ENCODE peak calls at places on chromosomes 11 and 22, in four cellular contexts. One of them, this sample, is unnamed.
A peak's percentile ranks its signal among the peaks of the same experiment; 100 is the strongest.

GRCh38 chr22:42500836-42501179 is 18.8 kb downstream of the RRP7A start:
- DNase-seq in pancreas: peak; percentile 47
- DNase-seq in heart right ventricle: no peak
- DNase-seq in tibial artery: no peak
- DNase-seq in this sample: no peak

GRCh38 chr22:27628341-27628740 is 173.2 kb downstream of the MN1 start:
- DNase-seq in pancreas: no peak
- DNase-seq in heart right ventricle: no peak
- DNase-seq in tibial artery: no peak
- DNase-seq in this sample: no peak

GRCh38 chr11:11074686-11075370 is 217.0 kb upstream of the ZBED5 start:
- DNase-seq in pancreas: no peak
- DNase-seq in heart right ventricle: no peak
- DNase-seq in tibial artery: no peak
- DNase-seq in this sample: peak; percentile 55

GRCh38 chr11:119377112-119377901 is 4.2 kb downstream of the USP2 start:
- DNase-seq in pancreas: no peak
- DNase-seq in heart right ventricle: no peak
- DNase-seq in tibial artery: no peak
- DNase-seq in this sample: no peak

GRCh38 chr11:1888811-1889526 is 2.7 kb downstream of the PRR33 start:
- DNase-seq in pancreas: no peak
- DNase-seq in heart right ventricle: peak; percentile 50
- DNase-seq in tibial artery: no peak
- DNase-seq in this sample: no peak

GRCh38 chr11:110600322-110600721 is 111.9 kb downstream of the ARHGAP20 start:
- DNase-seq in pancreas: no peak
- DNase-seq in heart right ventricle: no peak
- DNase-seq in tibial artery: no peak
- DNase-seq in this sample: no peak

GRCh38 chr11:114625294-114625693 is 29.7 kb upstream of the NXPE4 start:
- DNase-seq in pancreas: no peak
- DNase-seq in heart right ventricle: no peak
- DNase-seq in tibial artery: no peak
- DNase-seq in this sample: no peak

GRCh38 chr11:93522448-93522847 is 20.7 kb downstream of the SMCO4 start:
- DNase-seq in pancreas: no peak
- DNase-seq in heart right ventricle: no peak
- DNase-seq in tibial artery: no peak
- DNase-seq in this sample: no peak

GRCh38 chr22:31346255-31346732 is at the start of gene PATZ1:
- DNase-seq in pancreas: peak; percentile 80
- DNase-seq in heart right ventricle: no peak
- DNase-seq in tibial artery: peak; percentile 78
- DNase-seq in this sample: no peak

GRCh38 chr11:28838741-28839140 is 730.6 kb downstream of the METTL15 start:
- DNase-seq in pancreas: no peak
- DNase-seq in heart right ventricle: no peak
- DNase-seq in tibial artery: no peak
- DNase-seq in this sample: no peak

GRCh38 chr11:2515401-2516275 is 70.8 kb downstream of the KCNQ1 start:
- DNase-seq in pancreas: peak; percentile 12
- DNase-seq in heart right ventricle: peak; percentile 15
- DNase-seq in tibial artery: peak; percentile 15
- DNase-seq in this sample: no peak

GRCh38 chr22:28146401-28147304 is 227.6 kb upstream of the PITPNB start:
- DNase-seq in pancreas: no peak
- DNase-seq in heart right ventricle: no peak
- DNase-seq in tibial artery: no peak
- DNase-seq in this sample: no peak

GRCh38 chr11:12189543-12190235 is 79.3 kb downstream of the MICAL2 start:
- DNase-seq in pancreas: no peak
- DNase-seq in heart right ventricle: no peak
- DNase-seq in tibial artery: no peak
- DNase-seq in this sample: no peak

GRCh38 chr11:130486981-130487380 is 38.5 kb downstream of the ADAMTS15 start:
- DNase-seq in pancreas: no peak
- DNase-seq in heart right ventricle: peak; percentile 20
- DNase-seq in tibial artery: no peak
- DNase-seq in this sample: peak; percentile 83

GRCh38 chr11:130689222-130689908 is 226.9 kb downstream of the SNX19 start:
- DNase-seq in pancreas: no peak
- DNase-seq in heart right ventricle: no peak
- DNase-seq in tibial artery: no peak
- DNase-seq in this sample: peak; percentile 45

GRCh38 chr11:6259638-6260019 is at the start of gene CCKBR:
- DNase-seq in pancreas: peak; percentile 72
- DNase-seq in heart right ventricle: no peak
- DNase-seq in tibial artery: no peak
- DNase-seq in this sample: no peak

GRCh38 chr11:97364047-97364446 is 974.2 kb downstream of the JRKL start:
- DNase-seq in pancreas: no peak
- DNase-seq in heart right ventricle: no peak
- DNase-seq in tibial artery: no peak
- DNase-seq in this sample: no peak

GRCh38 chr11:38089728-38090127 is 1491.7 kb upstream of the RAG2 start:
- DNase-seq in pancreas: no peak
- DNase-seq in heart right ventricle: no peak
- DNase-seq in tibial artery: no peak
- DNase-seq in this sample: no peak

GRCh38 chr22:46931414-46931813 is 169.0 kb downstream of the TBC1D22A start:
- DNase-seq in pancreas: no peak
- DNase-seq in heart right ventricle: no peak
- DNase-seq in tibial artery: no peak
- DNase-seq in this sample: no peak

GRCh38 chr22:27718186-27719032 is 83.1 kb downstream of the MN1 start:
- DNase-seq in pancreas: no peak
- DNase-seq in heart right ventricle: peak; percentile 66
- DNase-seq in tibial artery: peak; percentile 77
- DNase-seq in this sample: peak; percentile 95

GRCh38 chr11:65433657-65434056 is 11.1 kb downstream of the NEAT1 start:
- DNase-seq in pancreas: no peak
- DNase-seq in heart right ventricle: no peak
- DNase-seq in tibial artery: no peak
- DNase-seq in this sample: no peak

GRCh38 chr11:133746663-133747306 is 98.5 kb downstream of the SPATA19 start:
- DNase-seq in pancreas: no peak
- DNase-seq in heart right ventricle: no peak
- DNase-seq in tibial artery: no peak
- DNase-seq in this sample: peak; percentile 72

GRCh38 chr11:79244805-79245197 is 196.0 kb downstream of the TENM4 start:
- DNase-seq in pancreas: no peak
- DNase-seq in heart right ventricle: no peak
- DNase-seq in tibial artery: no peak
- DNase-seq in this sample: no peak

GRCh38 chr11:70203749-70204465 is 811 bp downstream of the FADD start:
- DNase-seq in pancreas: peak; percentile 60
- DNase-seq in heart right ventricle: no peak
- DNase-seq in tibial artery: peak; percentile 62
- DNase-seq in this sample: no peak

GRCh38 chr11:121163658-121164308 is 62.7 kb downstream of the TECTA start:
- DNase-seq in pancreas: no peak
- DNase-seq in heart right ventricle: no peak
- DNase-seq in tibial artery: no peak
- DNase-seq in this sample: peak; percentile 47

GRCh38 chr11:70333206-70333605 is 62.7 kb downstream of the PPFIA1 start:
- DNase-seq in pancreas: no peak
- DNase-seq in heart right ventricle: no peak
- DNase-seq in tibial artery: no peak
- DNase-seq in this sample: no peak

GRCh38 chr11:79461144-79461543 is 20.3 kb upstream of the TENM4 start:
- DNase-seq in pancreas: no peak
- DNase-seq in heart right ventricle: no peak
- DNase-seq in tibial artery: no peak
- DNase-seq in this sample: peak; percentile 78

GRCh38 chr11:86668929-86669328 is 3.5 kb downstream of the ME3 start:
- DNase-seq in pancreas: no peak
- DNase-seq in heart right ventricle: no peak
- DNase-seq in tibial artery: no peak
- DNase-seq in this sample: no peak

GRCh38 chr11:27372159-27372558 is 9.1 kb upstream of the CCDC34 start:
- DNase-seq in pancreas: no peak
- DNase-seq in heart right ventricle: no peak
- DNase-seq in tibial artery: no peak
- DNase-seq in this sample: no peak

GRCh38 chr22:37242395-37242918 is 1.6 kb downstream of the RAC2 start:
- DNase-seq in pancreas: peak; percentile 55
- DNase-seq in heart right ventricle: peak; percentile 43
- DNase-seq in tibial artery: peak; percentile 54
- DNase-seq in this sample: peak; percentile 94

GRCh38 chr11:79439893-79440450 is 858 bp downstream of the TENM4 start:
- DNase-seq in pancreas: peak; percentile 23
- DNase-seq in heart right ventricle: no peak
- DNase-seq in tibial artery: peak; percentile 24
- DNase-seq in this sample: no peak

GRCh38 chr11:3058753-3059664 is 1.8 kb upstream of the CARS1 start:
- DNase-seq in pancreas: no peak
- DNase-seq in heart right ventricle: no peak
- DNase-seq in tibial artery: peak; percentile 57
- DNase-seq in this sample: no peak

GRCh38 chr22:49752598-49753091 is 75.0 kb downstream of the BRD1 start:
- DNase-seq in pancreas: no peak
- DNase-seq in heart right ventricle: no peak
- DNase-seq in tibial artery: no peak
- DNase-seq in this sample: peak; percentile 72

GRCh38 chr11:65887723-65888162 is 528 bp downstream of the FIBP start:
- DNase-seq in pancreas: no peak
- DNase-seq in heart right ventricle: no peak
- DNase-seq in tibial artery: no peak
- DNase-seq in this sample: no peak

GRCh38 chr22:49869855-49870712 is 16.4 kb downstream of the ZBED4 start:
- DNase-seq in pancreas: no peak
- DNase-seq in heart right ventricle: no peak
- DNase-seq in tibial artery: no peak
- DNase-seq in this sample: no peak

GRCh38 chr11:129453293-129453721 is 77.7 kb downstream of the BARX2 start:
- DNase-seq in pancreas: peak; percentile 37
- DNase-seq in heart right ventricle: no peak
- DNase-seq in tibial artery: no peak
- DNase-seq in this sample: no peak

GRCh38 chr22:20173720-20174119 is 22.9 kb upstream of the CCDC188 start:
- DNase-seq in pancreas: no peak
- DNase-seq in heart right ventricle: no peak
- DNase-seq in tibial artery: no peak
- DNase-seq in this sample: no peak

GRCh38 chr22:25027959-25028840 is 75.7 kb downstream of the KIAA1671 start:
- DNase-seq in pancreas: no peak
- DNase-seq in heart right ventricle: peak; percentile 54
- DNase-seq in tibial artery: no peak
- DNase-seq in this sample: no peak

GRCh38 chr11:66007201-66007634 is 4.6 kb upstream of the CST6 start:
- DNase-seq in pancreas: no peak
- DNase-seq in heart right ventricle: no peak
- DNase-seq in tibial artery: no peak
- DNase-seq in this sample: no peak

GRCh38 chr22:35491908-35492380 is 48.7 kb upstream of the RASD2 start:
- DNase-seq in pancreas: no peak
- DNase-seq in heart right ventricle: no peak
- DNase-seq in tibial artery: no peak
- DNase-seq in this sample: no peak
- H3K4me1 ChIP-seq in pancreas: no peaks in the 10 kb centered on the region
- H3K4me1 ChIP-seq in heart right ventricle: no peaks in the 10 kb centered on the region
- H3K4me1 ChIP-seq in tibial artery: no peaks in the 10 kb centered on the region
- H3K4me1 ChIP-seq in this sample: peaks cover 9% of the 10 kb centered on the region

GRCh38 chr22:44051961-44052360 is 27.9 kb downstream of the PARVB start:
- DNase-seq in pancreas: no peak
- DNase-seq in heart right ventricle: no peak
- DNase-seq in tibial artery: no peak
- DNase-seq in this sample: no peak

DNA sequence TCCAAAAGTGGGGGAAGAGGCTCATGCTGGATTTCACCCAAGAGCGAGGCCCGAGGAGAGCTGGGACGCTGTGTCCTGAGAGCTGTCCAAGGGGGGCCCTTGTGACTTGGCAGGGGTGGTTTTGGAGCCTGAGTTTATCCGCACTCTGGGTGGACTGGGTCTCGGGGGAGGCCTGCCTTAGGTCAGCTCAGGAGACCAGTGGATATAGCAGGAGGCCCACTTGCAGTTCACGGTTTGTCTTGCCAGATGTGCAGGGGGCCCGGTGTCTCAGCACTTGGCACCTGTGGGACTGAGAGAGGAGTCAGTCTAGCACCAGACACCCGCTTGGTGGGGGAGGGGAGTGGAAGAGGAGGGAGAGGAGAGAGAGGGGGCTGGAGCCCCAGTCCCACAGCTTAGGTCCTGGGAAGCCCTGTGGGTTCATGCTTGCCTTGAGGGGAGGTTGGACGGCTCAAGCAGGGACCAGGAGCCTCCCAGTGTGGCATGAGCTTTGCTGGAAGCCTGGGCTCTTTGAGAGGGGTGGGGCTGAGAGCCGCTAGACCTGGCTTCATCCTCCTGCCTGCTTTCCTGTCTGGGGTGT is 33.4 kb downstream of the PARVB start:
- DNase-seq in pancreas: no peak
- DNase-seq in heart right ventricle: peak; percentile 75
- DNase-seq in tibial artery: peak; percentile 63
- DNase-seq in this sample: no peak
- H3K4me1 ChIP-seq in pancreas: no peaks in the 10 kb centered on the region
- H3K4me1 ChIP-seq in heart right ventricle: peaks cover 23% of the 10 kb centered on the region
- H3K4me1 ChIP-seq in tibial artery: peaks cover 5% of the 10 kb centered on the region
- H3K4me1 ChIP-seq in this sample: peaks cover 30% of the 10 kb centered on the region

GRCh38 chr11:68012843-68013610 is 2.9 kb downstream of the ALDH3B1 start:
- DNase-seq in pancreas: peak; percentile 35
- DNase-seq in heart right ventricle: no peak
- DNase-seq in tibial artery: peak; percentile 54
- DNase-seq in this sample: no peak

GRCh38 chr11:68010058-68011041 is at the start of gene ALDH3B1:
- DNase-seq in pancreas: peak; percentile 90
- DNase-seq in heart right ventricle: peak; percentile 90
- DNase-seq in tibial artery: peak; percentile 97
- DNase-seq in this sample: peak; percentile 97

GRCh38 chr11:68009391-68010000 is 631 bp upstream of the ALDH3B1 start:
- DNase-seq in pancreas: peak; percentile 47
- DNase-seq in heart right ventricle: no peak
- DNase-seq in tibial artery: no peak
- DNase-seq in this sample: no peak

GRCh38 chr11:68012044-68012842 is 2.1 kb downstream of the ALDH3B1 start:
- DNase-seq in pancreas: peak; percentile 24
- DNase-seq in heart right ventricle: peak; percentile 14
- DNase-seq in tibial artery: no peak
- DNase-seq in this sample: no peak

GRCh38 chr11:68011046-68011943 is 1.2 kb downstream of the ALDH3B1 start:
- DNase-seq in pancreas: peak; percentile 17
- DNase-seq in heart right ventricle: peak; percentile 3
- DNase-seq in tibial artery: no peak
- DNase-seq in this sample: no peak
- H3K4me1 ChIP-seq in pancreas: peaks cover 27% of the 10 kb centered on the region
- H3K4me1 ChIP-seq in heart right ventricle: peaks cover 25% of the 10 kb centered on the region
- H3K4me1 ChIP-seq in tibial artery: peaks cover 77% of the 10 kb centered on the region
- H3K4me1 ChIP-seq in this sample: peaks cover 20% of the 10 kb centered on the region

GRCh38 chr11:108436594-108436993 is 30.7 kb downstream of the C11orf65 start:
- DNase-seq in pancreas: no peak
- DNase-seq in heart right ventricle: no peak
- DNase-seq in tibial artery: no peak
- DNase-seq in this sample: no peak
- H3K4me1 ChIP-seq in pancreas: no peaks in the 10 kb centered on the region
- H3K4me1 ChIP-seq in heart right ventricle: no peaks in the 10 kb centered on the region
- H3K4me1 ChIP-seq in tibial artery: no peaks in the 10 kb centered on the region
- H3K4me1 ChIP-seq in this sample: no peaks in the 10 kb centered on the region

GRCh38 chr11:113507341-113507740 is 32.1 kb upstream of the DRD2 start:
- DNase-seq in pancreas: no peak
- DNase-seq in heart right ventricle: no peak
- DNase-seq in tibial artery: no peak
- DNase-seq in this sample: peak; percentile 64
- H3K4me1 ChIP-seq in pancreas: no peaks in the 10 kb centered on the region
- H3K4me1 ChIP-seq in heart right ventricle: peaks cover 5% of the 10 kb centered on the region
- H3K4me1 ChIP-seq in tibial artery: no peaks in the 10 kb centered on the region
- H3K4me1 ChIP-seq in this sample: no peaks in the 10 kb centered on the region